ENCODE peak calls at places on chromosomes 5 and 9, in six cellular contexts. One of them, this sample, is unnamed.

GRCh38 chr9:126678989-126679388 is 65.3 kb downstream of the LMX1B start:
- DNase-seq in cardiac muscle cell: no peak
- DNase-seq in body of pancreas: no peak
- DNase-seq in CD4-positive, alpha-beta memory T cell: no peak
- DNase-seq in aorta: no peak
- DNase-seq in GM23248: no peak
- DNase-seq in this sample: no peak

GRCh38 chr5:36442796-36443195 is 141.1 kb upstream of the RANBP3L start:
- DNase-seq in aorta: no peak
- DNase-seq in cardiac muscle cell: peak; percentile 70
- DNase-seq in body of pancreas: no peak
- DNase-seq in GM23248: peak; percentile 66
- DNase-seq in CD4-positive, alpha-beta memory T cell: no peak
- DNase-seq in this sample: no peak

GRCh38 chr9:91428927-91429351 is 5.3 kb upstream of the NFIL3 start:
- DNase-seq in aorta: no peak
- DNase-seq in cardiac muscle cell: peak; percentile 92
- DNase-seq in GM23248: peak; percentile 80
- DNase-seq in CD4-positive, alpha-beta memory T cell: no peak
- DNase-seq in body of pancreas: no peak
- DNase-seq in this sample: no peak

GRCh38 chr5:1557114-1557873 is 33.5 kb upstream of the LPCAT1 start:
- DNase-seq in cardiac muscle cell: no peak
- DNase-seq in GM23248: no peak
- DNase-seq in aorta: no peak
- DNase-seq in CD4-positive, alpha-beta memory T cell: no peak
- DNase-seq in body of pancreas: no peak
- DNase-seq in this sample: peak; percentile 64

GRCh38 chr9:130868230-130868629 is 28.4 kb downstream of the QRFP start:
- DNase-seq in body of pancreas: no peak
- DNase-seq in CD4-positive, alpha-beta memory T cell: no peak
- DNase-seq in aorta: no peak
- DNase-seq in cardiac muscle cell: no peak
- DNase-seq in GM23248: no peak
- DNase-seq in this sample: no peak

GRCh38 chr9:33250458-33250995 is 10.6 kb downstream of the SPINK4 start:
- DNase-seq in cardiac muscle cell: peak; percentile 44
- DNase-seq in CD4-positive, alpha-beta memory T cell: no peak
- DNase-seq in body of pancreas: no peak
- DNase-seq in GM23248: peak; percentile 92
- DNase-seq in aorta: no peak
- DNase-seq in this sample: no peak

GRCh38 chr9:121603028-121603427 is 48.4 kb upstream of the DAB2IP start:
- DNase-seq in GM23248: no peak
- DNase-seq in CD4-positive, alpha-beta memory T cell: no peak
- DNase-seq in aorta: no peak
- DNase-seq in cardiac muscle cell: no peak
- DNase-seq in body of pancreas: no peak
- DNase-seq in this sample: no peak

GRCh38 chr5:146081685-146082084 is 23.7 kb downstream of the PLAC8L1 start:
- DNase-seq in CD4-positive, alpha-beta memory T cell: no peak
- DNase-seq in body of pancreas: no peak
- DNase-seq in aorta: no peak
- DNase-seq in cardiac muscle cell: peak; percentile 25
- DNase-seq in GM23248: no peak
- DNase-seq in this sample: no peak

GRCh38 chr9:130893250-130894101 is 3.1 kb downstream of the QRFP start:
- DNase-seq in aorta: peak; percentile 85
- DNase-seq in body of pancreas: no peak
- DNase-seq in GM23248: no peak
- DNase-seq in cardiac muscle cell: no peak
- DNase-seq in CD4-positive, alpha-beta memory T cell: no peak
- DNase-seq in this sample: peak; percentile 48

GRCh38 chr9:93072383-93072795 is 13.9 kb downstream of the SUSD3 start:
- DNase-seq in cardiac muscle cell: peak; percentile 71
- DNase-seq in GM23248: no peak
- DNase-seq in CD4-positive, alpha-beta memory T cell: no peak
- DNase-seq in body of pancreas: peak; percentile 28
- DNase-seq in aorta: peak; percentile 67
- DNase-seq in this sample: peak; percentile 44

GRCh38 chr5:123033157-123033671 is 3.3 kb downstream of the PPIC start:
- DNase-seq in aorta: no peak
- DNase-seq in CD4-positive, alpha-beta memory T cell: no peak
- DNase-seq in body of pancreas: no peak
- DNase-seq in cardiac muscle cell: no peak
- DNase-seq in GM23248: peak; percentile 6
- DNase-seq in this sample: no peak

GRCh38 chr5:435156-435790 is 7.7 kb upstream of the EXOC3 start:
- DNase-seq in aorta: no peak
- DNase-seq in body of pancreas: no peak
- DNase-seq in CD4-positive, alpha-beta memory T cell: no peak
- DNase-seq in cardiac muscle cell: no peak
- DNase-seq in GM23248: no peak
- DNase-seq in this sample: peak; percentile 4

GRCh38 chr9:133523096-133523495 is 1.7 kb downstream of the MYMK start:
- DNase-seq in aorta: no peak
- DNase-seq in GM23248: no peak
- DNase-seq in CD4-positive, alpha-beta memory T cell: no peak
- DNase-seq in cardiac muscle cell: no peak
- DNase-seq in body of pancreas: no peak
- DNase-seq in this sample: no peak

GRCh38 chr5:53095931-53096525 is 13.5 kb downstream of the MOCS2 start:
- DNase-seq in GM23248: peak; percentile 56
- DNase-seq in CD4-positive, alpha-beta memory T cell: peak; percentile 58
- DNase-seq in aorta: peak; percentile 56
- DNase-seq in body of pancreas: peak; percentile 72
- DNase-seq in cardiac muscle cell: peak; percentile 81
- DNase-seq in this sample: peak; percentile 73

GRCh38 chr5:80597500-80597899 is 27.4 kb upstream of the ANKRD34B start:
- DNase-seq in GM23248: no peak
- DNase-seq in CD4-positive, alpha-beta memory T cell: no peak
- DNase-seq in cardiac muscle cell: no peak
- DNase-seq in body of pancreas: no peak
- DNase-seq in aorta: no peak
- DNase-seq in this sample: no peak

GRCh38 chr9:126203313-126203712 is 123.3 kb upstream of the MVB12B start:
- DNase-seq in body of pancreas: no peak
- DNase-seq in aorta: no peak
- DNase-seq in CD4-positive, alpha-beta memory T cell: no peak
- DNase-seq in GM23248: no peak
- DNase-seq in cardiac muscle cell: no peak
- DNase-seq in this sample: no peak

GRCh38 chr9:127778280-127779135 is at the start of gene SH2D3C:
- DNase-seq in aorta: no peak
- DNase-seq in CD4-positive, alpha-beta memory T cell: peak; percentile 67
- DNase-seq in body of pancreas: no peak
- DNase-seq in GM23248: no peak
- DNase-seq in cardiac muscle cell: peak; percentile 66
- DNase-seq in this sample: peak; percentile 66

GRCh38 chr9:136437839-136438547 is 1.7 kb downstream of the INPP5E start:
- DNase-seq in cardiac muscle cell: no peak
- DNase-seq in GM23248: peak; percentile 67
- DNase-seq in body of pancreas: no peak
- DNase-seq in CD4-positive, alpha-beta memory T cell: peak; percentile 67
- DNase-seq in aorta: no peak
- DNase-seq in this sample: no peak

GRCh38 chr9:136433849-136434579 is 5.6 kb downstream of the INPP5E start:
- DNase-seq in body of pancreas: no peak
- DNase-seq in cardiac muscle cell: no peak
- DNase-seq in aorta: no peak
- DNase-seq in CD4-positive, alpha-beta memory T cell: no peak
- DNase-seq in GM23248: no peak
- DNase-seq in this sample: no peak

GRCh38 chr9:136434580-136435169 is 5.0 kb downstream of the INPP5E start:
- DNase-seq in cardiac muscle cell: no peak
- DNase-seq in GM23248: no peak
- DNase-seq in aorta: no peak
- DNase-seq in body of pancreas: no peak
- DNase-seq in CD4-positive, alpha-beta memory T cell: no peak
- DNase-seq in this sample: no peak

GRCh38 chr9:136437430-136437829 is 2.2 kb downstream of the INPP5E start:
- DNase-seq in GM23248: peak; percentile 69
- DNase-seq in CD4-positive, alpha-beta memory T cell: no peak
- DNase-seq in cardiac muscle cell: peak; percentile 51
- DNase-seq in aorta: no peak
- DNase-seq in body of pancreas: no peak
- DNase-seq in this sample: no peak

GRCh38 chr9:136436055-136436634 is 3.5 kb downstream of the INPP5E start:
- DNase-seq in aorta: no peak
- DNase-seq in GM23248: no peak
- DNase-seq in body of pancreas: no peak
- DNase-seq in CD4-positive, alpha-beta memory T cell: no peak
- DNase-seq in cardiac muscle cell: no peak
- DNase-seq in this sample: no peak
- H3K4me3 ChIP-seq in aorta: no peak overlapping the region
- H3K4me3 ChIP-seq in GM23248: no peak overlapping the region
- H3K4me3 ChIP-seq in body of pancreas: no peak overlapping the region
- H3K4me3 ChIP-seq in CD4-positive, alpha-beta memory T cell: no peak overlapping the region
- H3K4me3 ChIP-seq in cardiac muscle cell: no peak overlapping the region
- H3K4me3 ChIP-seq in this sample: no peak overlapping the region

GRCh38 chr9:136828474-136829140 is 13.7 kb upstream of the AJM1 start:
- DNase-seq in GM23248: no peak
- DNase-seq in aorta: no peak
- DNase-seq in CD4-positive, alpha-beta memory T cell: peak; percentile 9
- DNase-seq in body of pancreas: no peak
- DNase-seq in cardiac muscle cell: no peak
- DNase-seq in this sample: no peak
- H3K36me3 ChIP-seq in GM23248: no peaks in the 10 kb centered on the region
- H3K36me3 ChIP-seq in aorta: peaks cover 3% of the 10 kb centered on the region
- H3K36me3 ChIP-seq in CD4-positive, alpha-beta memory T cell: peaks cover 18% of the 10 kb centered on the region
- H3K36me3 ChIP-seq in body of pancreas: no peaks in the 10 kb centered on the region
- H3K36me3 ChIP-seq in cardiac muscle cell: peaks cover 37% of the 10 kb centered on the region
- H3K36me3 ChIP-seq in this sample: no peaks in the 10 kb centered on the region

GRCh38 chr5:32390819-32391591 is 53.5 kb downstream of the ZFR start:
- DNase-seq in GM23248: peak; percentile 92
- DNase-seq in CD4-positive, alpha-beta memory T cell: no peak
- DNase-seq in cardiac muscle cell: peak; percentile 95
- DNase-seq in aorta: no peak
- DNase-seq in body of pancreas: no peak
- DNase-seq in this sample: no peak
- H3K4me1 ChIP-seq in GM23248: peaks cover 39% of the 10 kb centered on the region
- H3K4me1 ChIP-seq in CD4-positive, alpha-beta memory T cell: no peaks in the 10 kb centered on the region
- H3K4me1 ChIP-seq in cardiac muscle cell: no peaks in the 10 kb centered on the region
- H3K4me1 ChIP-seq in aorta: no peaks in the 10 kb centered on the region
- H3K4me1 ChIP-seq in body of pancreas: no peaks in the 10 kb centered on the region
- H3K4me1 ChIP-seq in this sample: no peaks in the 10 kb centered on the region

DNA sequence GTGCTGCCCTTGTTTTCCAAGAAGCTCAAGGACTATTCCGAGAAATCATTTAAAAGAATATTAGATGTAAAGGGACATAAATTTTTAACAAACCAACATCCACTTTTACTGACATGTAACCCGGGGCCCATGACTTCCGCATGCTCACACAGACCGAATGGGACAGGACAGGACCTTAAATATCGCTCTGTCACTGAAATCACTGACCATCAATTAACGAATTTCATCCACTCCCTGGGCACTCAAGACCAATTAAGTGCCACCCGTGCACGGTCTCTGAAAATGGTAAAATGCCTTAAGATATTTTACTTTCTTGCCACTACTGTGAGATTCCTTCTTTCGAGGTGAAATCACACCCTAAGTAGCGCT is 521 bp downstream of the NUDT12 start:
- DNase-seq in cardiac muscle cell: no peak
- DNase-seq in aorta: peak; percentile 44
- DNase-seq in GM23248: peak; percentile 39
- DNase-seq in body of pancreas: peak; percentile 31
- DNase-seq in CD4-positive, alpha-beta memory T cell: no peak
- DNase-seq in this sample: peak; percentile 25
- H3K4me3 ChIP-seq in cardiac muscle cell: peak overlapping the region; percentile 64
- H3K4me3 ChIP-seq in aorta: peak overlapping the region; percentile 93
- H3K4me3 ChIP-seq in GM23248: peak overlapping the region; percentile 91
- H3K4me3 ChIP-seq in body of pancreas: peak overlapping the region; percentile 81
- H3K4me3 ChIP-seq in CD4-positive, alpha-beta memory T cell: no peak overlapping the region
- H3K4me3 ChIP-seq in this sample: peak overlapping the region; percentile 94

GRCh38 chr9:18379073-18379811 is 94.7 kb upstream of the ADAMTSL1 start:
- DNase-seq in aorta: no peak
- DNase-seq in GM23248: peak; percentile 73
- DNase-seq in cardiac muscle cell: no peak
- DNase-seq in body of pancreas: no peak
- DNase-seq in CD4-positive, alpha-beta memory T cell: no peak
- DNase-seq in this sample: no peak
- H3K36me3 ChIP-seq in aorta: no peaks in the 10 kb centered on the region
- H3K36me3 ChIP-seq in GM23248: no peaks in the 10 kb centered on the region
- H3K36me3 ChIP-seq in cardiac muscle cell: no peaks in the 10 kb centered on the region
- H3K36me3 ChIP-seq in body of pancreas: no peaks in the 10 kb centered on the region
- H3K36me3 ChIP-seq in CD4-positive, alpha-beta memory T cell: no peaks in the 10 kb centered on the region
- H3K36me3 ChIP-seq in this sample: no peaks in the 10 kb centered on the region

GRCh38 chr5:143119881-143120341 is 283.6 kb downstream of the NR3C1 start:
- DNase-seq in aorta: no peak
- DNase-seq in body of pancreas: no peak
- DNase-seq in GM23248: no peak
- DNase-seq in cardiac muscle cell: no peak
- DNase-seq in CD4-positive, alpha-beta memory T cell: no peak
- DNase-seq in this sample: no peak
- H3K4me1 ChIP-seq in aorta: peaks cover 3% of the 10 kb centered on the region
- H3K4me1 ChIP-seq in body of pancreas: peaks cover 7% of the 10 kb centered on the region
- H3K4me1 ChIP-seq in GM23248: no peaks in the 10 kb centered on the region
- H3K4me1 ChIP-seq in cardiac muscle cell: peaks cover 1% of the 10 kb centered on the region
- H3K4me1 ChIP-seq in CD4-positive, alpha-beta memory T cell: no peaks in the 10 kb centered on the region
- H3K4me1 ChIP-seq in this sample: peaks cover 13% of the 10 kb centered on the region

DNA sequence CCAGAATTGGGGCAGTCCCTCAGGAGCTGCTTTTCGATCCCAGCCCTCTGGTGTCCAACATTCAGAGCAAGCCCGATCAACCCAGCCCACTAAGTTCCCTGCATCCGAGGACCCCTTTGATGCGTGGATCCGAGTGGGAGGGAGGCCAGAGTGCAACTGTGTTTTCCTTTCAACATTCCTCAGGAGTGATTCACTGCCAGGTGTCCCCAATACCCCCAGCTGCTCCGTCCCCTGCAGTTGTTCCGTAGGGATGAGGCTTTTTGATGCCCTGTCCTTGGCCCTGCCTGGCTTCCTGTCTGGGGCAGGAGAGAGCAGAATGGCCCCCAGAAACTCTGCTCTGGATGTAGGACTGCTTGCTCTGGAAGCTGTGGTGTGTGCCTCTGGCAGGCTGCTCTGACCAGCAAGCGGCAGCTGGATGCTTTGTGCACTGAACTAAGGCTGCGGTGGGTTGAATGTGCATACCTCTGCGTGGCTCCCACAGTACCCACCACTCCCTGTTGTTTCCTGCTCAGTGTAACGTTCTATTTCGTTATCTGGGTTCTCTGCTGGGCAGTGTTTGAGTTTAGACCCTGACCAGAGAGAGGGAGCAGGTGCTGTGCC is 117.5 kb downstream of the BOD1 start:
- DNase-seq in body of pancreas: no peak
- DNase-seq in GM23248: no peak
- DNase-seq in cardiac muscle cell: peak; percentile 21
- DNase-seq in CD4-positive, alpha-beta memory T cell: no peak
- DNase-seq in aorta: no peak
- DNase-seq in this sample: no peak
- H3K4me3 ChIP-seq in body of pancreas: no peak overlapping the region
- H3K4me3 ChIP-seq in GM23248: peak overlapping the region; percentile 62
- H3K4me3 ChIP-seq in cardiac muscle cell: no peak overlapping the region
- H3K4me3 ChIP-seq in CD4-positive, alpha-beta memory T cell: no peak overlapping the region
- H3K4me3 ChIP-seq in aorta: no peak overlapping the region
- H3K4me3 ChIP-seq in this sample: no peak overlapping the region

GRCh38 chr9:86303316-86303975 is 21.1 kb upstream of the ISCA1 start:
- DNase-seq in GM23248: no peak
- DNase-seq in CD4-positive, alpha-beta memory T cell: peak; percentile 78
- DNase-seq in body of pancreas: no peak
- DNase-seq in aorta: no peak
- DNase-seq in cardiac muscle cell: peak; percentile 32
- DNase-seq in this sample: no peak
- H3K36me3 ChIP-seq in GM23248: peaks cover 96% of the 10 kb centered on the region
- H3K36me3 ChIP-seq in CD4-positive, alpha-beta memory T cell: peaks cover 62% of the 10 kb centered on the region
- H3K36me3 ChIP-seq in body of pancreas: peaks cover 14% of the 10 kb centered on the region
- H3K36me3 ChIP-seq in aorta: peaks cover 11% of the 10 kb centered on the region
- H3K36me3 ChIP-seq in cardiac muscle cell: peaks cover 37% of the 10 kb centered on the region
- H3K36me3 ChIP-seq in this sample: no peaks in the 10 kb centered on the region

This sample was measured in transverse colon.